ENCODE peak calls at places on chromosomes 13 and 19, in nine cellular contexts. E is IMR-90; U is activated CD4-positive, CD25-positive, alpha-beta regulatory T cell; C is GDM1; Y is stimulated activated CD8-positive, alpha-beta memory T cell treated with anti-CD3 and anti-CD28 coated beads, Interleukin-4, amount 100 ng/mL, for 24 hours; N is progenitor cell of endocrine pancreas; I is thyroid gland; L is NCI-H1092 treated with DMSO at 0.1 percent for 48 hours; A is upper lobe of right lung. V is an unnamed sample.

GRCh38 chr19:37304884-37305255 is 66.0 kb upstream of the ZNF527 start:
- DNase-seq in E (no peak), U (no peak), C (no peak), Y (no peak), N (no peak), I (no peak), L (no peak), A (no peak), V (no peak)

GRCh38 chr19:45160870-45161714 is at the start of gene NKPD1:
- DNase-seq in E (no peak), U (no peak), C (no peak), Y (no peak), N (peak), I (peak), L (no peak), A (peak), V (no peak)

GRCh38 chr13:27620377-27621115 is at the start of gene LNX2:
- DNase-seq in E (peak), U (peak), C (peak), Y (peak), N (peak), I (peak), L (peak), A (peak), V (peak)

GRCh38 chr19:4676955-4677731 is 7.0 kb upstream of the MYDGF start:
- DNase-seq in E (peak), U (no peak), C (no peak), Y (no peak), N (no peak), I (peak), L (no peak), A (no peak), V (peak)

GRCh38 chr19:3459322-3459881 is 20.9 kb downstream of the SMIM24 start:
- DNase-seq in E (peak), U (no peak), C (no peak), Y (no peak), N (no peak), I (peak), L (no peak), A (peak), V (peak)

GRCh38 chr13:110509478-110509926 is 52.0 kb downstream of the RAB20 start:
- DNase-seq in E (peak), U (no peak), C (no peak), Y (no peak), N (no peak), I (no peak), L (peak), A (no peak), V (no peak)

GRCh38 chr19:1651061-1651547 is 1.3 kb downstream of the TCF3 start:
- DNase-seq in E (peak), U (no peak), C (no peak), Y (peak), N (no peak), I (no peak), L (no peak), A (no peak), V (no peak)

GRCh38 chr19:1042689-1043511 is 3.0 kb downstream of the ABCA7 start:
- DNase-seq in E (no peak), U (no peak), C (no peak), Y (no peak), N (no peak), I (peak), L (peak), A (no peak), V (peak)

GRCh38 chr19:8308891-8309291 is 733 bp upstream of the CD320 start:
- DNase-seq in E (no peak), U (no peak), C (no peak), Y (no peak), N (peak), I (no peak), L (no peak), A (no peak), V (peak)

GRCh38 chr13:33761744-33762143 is 56.2 kb upstream of the RFC3 start:
- DNase-seq in E (no peak), U (no peak), C (no peak), Y (no peak), N (no peak), I (peak), L (peak), A (no peak), V (no peak)

GRCh38 chr13:24097064-24097463 is 63.5 kb upstream of the SPATA13 start:
- DNase-seq in E (peak), U (no peak), C (no peak), Y (peak), N (no peak), I (no peak), L (no peak), A (no peak), V (no peak)

GRCh38 chr19:50890422-50891252 is 17.4 kb downstream of the KLK2 start:
- DNase-seq in E (peak), U (no peak), C (no peak), Y (no peak), N (no peak), I (no peak), L (no peak), A (no peak), V (no peak)

GRCh38 chr19:33460221-33460908 is 61.2 kb downstream of the PEPD start:
- DNase-seq in E (no peak), U (no peak), C (no peak), Y (no peak), N (no peak), I (no peak), L (no peak), A (peak), V (no peak)

GRCh38 chr13:76991432-76991795 is 467 bp upstream of the CLN5 start:
- DNase-seq in E (no peak), U (peak), C (no peak), Y (peak), N (no peak), I (no peak), L (no peak), A (no peak), V (peak)

GRCh38 chr13:113445791-113446487 is 7.3 kb downstream of the ADPRHL1 start:
- DNase-seq in E (no peak), U (no peak), C (no peak), Y (no peak), N (no peak), I (no peak), L (no peak), A (peak), V (no peak)

GRCh38 chr19:17932485-17933338 is at the start of gene CCDC124:
- DNase-seq in E (peak), U (peak), C (peak), Y (peak), N (peak), I (peak), L (peak), A (peak), V (peak)

GRCh38 chr13:22114630-22115311 is 443.9 kb downstream of the FGF9 start:
- DNase-seq in E (peak), U (no peak), C (peak), Y (no peak), N (no peak), I (no peak), L (no peak), A (no peak), V (no peak)

GRCh38 chr13:110683203-110683883 is 22.6 kb downstream of the CARS2 start:
- DNase-seq in E (peak), U (no peak), C (peak), Y (no peak), N (no peak), I (no peak), L (peak), A (no peak), V (no peak)

V was measured in left cardiac atrium.